ENCODE peak calls at places on chromosomes 11 and 22, in four cellular contexts. W is astrocyte, Q is mammary epithelial cell, N is PC-3. A is an unnamed sample.

GRCh38 chr11:35403765-35404396 is 15.5 kb downstream of the SLC1A2 start:
- DNase-seq in W (no peak), Q (no peak), N (no peak), A (no peak)

GRCh38 chr11:88305430-88305829 is 32.1 kb downstream of the CTSC start:
- DNase-seq in W (no peak), Q (no peak), N (no peak), A (no peak)

GRCh38 chr11:121634889-121635288 is 182.1 kb upstream of the SORL1-AS1 start:
- DNase-seq in W (peak), Q (peak), N (peak), A (peak)

GRCh38 chr11:46295312-46295995 is 18.0 kb downstream of the CREB3L1 start:
- DNase-seq in W (peak), Q (peak), N (no peak), A (peak)

GRCh38 chr22:19855504-19856409 is 1.1 kb upstream of the GNB1L start:
- DNase-seq in W (peak), Q (peak), N (peak), A (peak)

GRCh38 chr11:113782134-113782533 is 2.5 kb downstream of the CLDN25 start:
- DNase-seq in W (no peak), Q (no peak), N (no peak), A (no peak)

GRCh38 chr11:73389134-73389525 is 12.9 kb downstream of the RELT start:
- DNase-seq in W (no peak), Q (no peak), N (no peak), A (no peak)

GRCh38 chr11:47616726-47617416 is 22.7 kb upstream of the C1QTNF4 start:
- DNase-seq in W (peak), Q (peak), N (peak), A (peak)

GRCh38 chr11:130487390-130488186 is 39.1 kb downstream of the ADAMTS15 start:
- DNase-seq in W (no peak), Q (no peak), N (no peak), A (no peak)

GRCh38 chr11:16809901-16810668 is 71.6 kb downstream of the C11orf58 start:
- DNase-seq in W (peak), Q (peak), N (peak), A (no peak)

GRCh38 chr11:114296190-114296978 is at the start of gene NNMT:
- DNase-seq in W (peak), Q (peak), N (peak), A (peak)

GRCh38 chr11:133386262-133386661 is 146.0 kb downstream of the OPCML start:
- DNase-seq in W (no peak), Q (no peak), N (no peak), A (no peak)

GRCh38 chr11:9144828-9145227 is 53.4 kb upstream of the SCUBE2 start:
- DNase-seq in W (peak), Q (peak), N (peak), A (no peak)

GRCh38 chr11:46421257-46421880 is 29.8 kb upstream of the CHRM4 start:
- DNase-seq in W (no peak), Q (no peak), N (no peak), A (no peak)

GRCh38 chr22:18095101-18095805 is 15.4 kb upstream of the TUBA8 start:
- DNase-seq in W (no peak), Q (peak), N (peak), A (no peak)

GRCh38 chr11:81869337-81870065 is 864.2 kb downstream of the FAM181B start:
- DNase-seq in W (peak), Q (peak), N (no peak), A (no peak)

GRCh38 chr22:49783926-49784629 is 43.6 kb downstream of the BRD1 start:
- DNase-seq in W (no peak), Q (no peak), N (no peak), A (no peak)

DNA sequence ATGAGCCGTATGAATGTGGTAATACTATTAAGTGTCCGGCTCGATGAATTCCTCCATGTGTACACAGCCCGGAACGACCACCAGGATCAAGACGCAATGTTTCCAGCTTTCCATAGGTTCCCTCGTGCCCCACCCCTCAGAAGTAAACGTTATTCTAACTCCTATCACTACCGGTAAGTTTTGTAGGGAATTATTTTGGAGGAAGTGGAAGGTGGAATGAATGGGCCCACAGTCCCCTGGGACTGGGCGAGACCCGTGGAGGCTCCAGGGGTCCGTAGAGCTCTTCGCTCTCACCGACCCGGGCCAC is 720 bp upstream of the FAR1 start:
- DNase-seq in W (no peak), Q (no peak), N (no peak), A (no peak)
- H2AFZ ChIP-seq in W (peak), Q (peak), N (peak), A (peak)

GRCh38 chr22:27672721-27673387 is 128.7 kb downstream of the MN1 start:
- DNase-seq in W (no peak), Q (no peak), N (no peak), A (no peak)
- H2AFZ ChIP-seq in W (no peak), Q (no peak), N (no peak), A (no peak)

DNA sequence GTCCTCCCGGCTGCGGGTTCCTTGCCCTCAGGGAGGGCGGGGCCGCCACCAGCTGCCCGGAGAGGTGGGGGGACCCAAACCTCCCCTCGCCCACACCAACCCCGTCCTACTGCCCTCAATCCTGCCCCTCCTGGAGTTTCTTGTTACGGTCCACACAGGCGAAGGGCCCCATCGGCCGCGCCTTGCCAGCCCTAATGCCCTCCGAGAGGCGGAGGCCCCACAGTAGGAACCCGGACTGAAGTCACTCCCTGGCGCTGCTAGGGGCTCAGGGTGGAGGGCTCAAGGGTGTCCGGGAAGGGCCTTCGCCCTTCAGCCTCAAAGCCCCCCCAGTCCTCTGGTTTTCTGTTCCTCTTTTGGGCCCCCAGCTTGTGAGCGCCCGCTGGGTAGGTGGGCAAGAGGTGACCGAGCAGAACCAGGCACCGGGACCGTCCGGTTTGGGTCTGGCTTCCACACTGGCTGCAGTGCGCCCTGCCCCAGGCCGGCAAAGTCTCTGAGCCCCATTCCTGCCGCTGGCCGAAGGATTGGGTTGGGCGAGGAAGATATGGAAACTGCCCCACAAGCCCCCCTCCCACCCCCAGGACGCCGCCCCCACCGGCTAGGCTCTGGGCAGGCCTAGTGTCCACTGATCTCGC is 24.5 kb downstream of the DUSP8 start:
- DNase-seq in W (no peak), Q (no peak), N (no peak), A (no peak)
- H2AFZ ChIP-seq in W (no peak), Q (no peak), N (peak), A (no peak)

GRCh38 chr11:60396382-60396781 is at the start of gene MS4A14:
- DNase-seq in W (no peak), Q (no peak), N (no peak), A (no peak)

GRCh38 chr11:60394666-60395343 is 1.5 kb upstream of the MS4A14 start:
- DNase-seq in W (no peak), Q (no peak), N (no peak), A (no peak)

DNA sequence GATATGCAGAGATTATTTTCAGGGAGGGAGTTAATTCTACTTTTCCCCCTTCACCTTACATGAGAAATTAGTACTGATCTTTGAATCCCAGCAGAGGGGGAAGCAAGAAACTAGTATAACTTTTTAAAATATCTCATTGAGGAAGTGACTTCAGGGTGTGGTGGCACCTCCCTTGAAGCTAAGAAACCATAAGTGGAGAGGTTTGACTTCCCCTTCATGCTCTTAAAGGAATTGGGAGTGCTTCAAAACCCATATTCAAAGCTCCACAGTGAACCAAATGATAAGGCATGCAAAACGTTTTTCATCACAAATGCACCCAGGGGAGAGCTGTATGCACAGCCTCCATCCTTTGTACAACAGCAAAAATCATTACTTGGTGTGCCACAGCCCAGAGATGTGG is 531 bp downstream of the MS4A14 start:
- DNase-seq in W (no peak), Q (no peak), N (no peak), A (no peak)
- H2AFZ ChIP-seq in W (no peak), Q (no peak), N (no peak), A (no peak)

GRCh38 chr22:30422481-30423295 is 2.9 kb upstream of the MTFP1 start:
- DNase-seq in W (peak), Q (peak), N (peak), A (peak)
- H2AFZ ChIP-seq in W (no peak), Q (no peak), N (peak), A (peak)

GRCh38 chr11:12684821-12685220 is 10.6 kb downstream of the TEAD1 start:
- DNase-seq in W (no peak), Q (no peak), N (no peak), A (no peak)
- H2AFZ ChIP-seq in W (no peak), Q (no peak), N (no peak), A (no peak)

GRCh38 chr11:128299132-128299726 is 288.1 kb downstream of the ETS1 start:
- DNase-seq in W (no peak), Q (no peak), N (no peak), A (peak)
- H2AFZ ChIP-seq in W (no peak), Q (no peak), N (no peak), A (no peak)

DNA sequence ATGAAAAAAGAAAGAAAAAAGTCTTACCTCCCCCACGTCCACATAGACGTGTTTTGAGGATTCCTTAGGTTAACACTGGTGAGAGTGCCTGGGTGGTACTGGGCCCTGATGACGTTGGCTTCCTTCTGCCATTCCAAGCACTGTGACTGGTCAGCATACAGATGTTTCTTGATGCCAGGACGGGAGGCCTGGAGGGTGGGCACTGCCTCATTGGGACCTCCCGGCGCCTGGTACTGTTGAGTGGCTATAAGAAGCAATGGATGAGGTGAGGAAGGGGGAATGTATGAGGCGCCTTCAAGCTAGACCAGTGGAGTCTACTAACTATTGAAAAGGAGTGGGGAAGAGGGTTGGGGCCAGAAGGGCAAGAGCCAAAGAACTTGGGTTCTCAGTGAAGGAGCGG is 45.3 kb downstream of the MICAL2 start:
- DNase-seq in W (no peak), Q (no peak), N (no peak), A (no peak)
- H2AFZ ChIP-seq in W (no peak), Q (no peak), N (no peak), A (no peak)

GRCh38 chr11:123185326-123185725 is 9.7 kb downstream of the CLMP start:
- DNase-seq in W (no peak), Q (no peak), N (no peak), A (no peak)

GRCh38 chr11:123183391-123184099 is 11.5 kb downstream of the CLMP start:
- DNase-seq in W (peak), Q (peak), N (peak), A (no peak)

GRCh38 chr11:123182101-123182500 is 12.9 kb downstream of the CLMP start:
- DNase-seq in W (no peak), Q (no peak), N (no peak), A (no peak)

GRCh38 chr11:123186291-123186690 is 8.8 kb downstream of the CLMP start:
- DNase-seq in W (no peak), Q (peak), N (peak), A (no peak)

DNA sequence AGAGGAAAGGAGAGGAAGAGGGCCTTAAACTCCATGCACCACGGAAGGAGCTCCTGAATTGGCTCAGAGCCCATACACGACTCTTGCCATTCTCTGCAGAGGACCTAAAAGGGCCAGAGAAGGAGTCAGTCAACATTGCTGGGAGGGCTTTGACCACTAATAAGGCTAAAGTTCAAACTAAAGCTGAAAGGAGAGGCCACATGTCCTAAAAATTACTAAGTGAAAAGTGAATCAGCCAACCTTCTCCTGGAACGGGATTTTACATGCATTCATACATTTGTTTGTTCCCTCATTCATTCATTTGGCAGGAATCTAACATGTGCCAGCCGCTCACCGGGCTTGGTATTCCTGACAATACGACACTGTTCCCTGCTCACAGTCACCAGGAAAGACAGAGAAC is 10.5 kb downstream of the CLMP start:
- DNase-seq in W (no peak), Q (no peak), N (peak), A (no peak)
- H2AFZ ChIP-seq in W (no peak), Q (no peak), N (peak), A (no peak)

GRCh38 chr22:39489094-39490068 is 12.7 kb upstream of the MIEF1 start:
- DNase-seq in W (no peak), Q (no peak), N (no peak), A (no peak)
- H2AFZ ChIP-seq in W (peak), Q (peak), N (no peak), A (no peak)